ENCODE peak calls at places on chromosomes 3 and 15, in four cellular contexts. C is HepG2, G is K562, O is GM12878. E is an unnamed sample.

GRCh38 chr3:17810759-17811158 is 68.3 kb upstream of the TBC1D5 start:
- DNase-seq in G (no peak), O (no peak), C (peak), E (no peak)

GRCh38 chr3:30548605-30549004 is 57.8 kb upstream of the TGFBR2 start:
- DNase-seq in C (no peak), O (no peak), G (peak), E (peak)

GRCh38 chr3:31629054-31629453 is 96.3 kb downstream of the STT3B start:
- DNase-seq in G (no peak), C (no peak), O (no peak), E (no peak)

GRCh38 chr3:79558943-79559342 is 208.9 kb downstream of the ROBO1 start:
- DNase-seq in C (no peak), O (no peak), G (no peak), E (no peak)

GRCh38 chr15:51621917-51622268 is 678 bp downstream of the DMXL2 start:
- DNase-seq in O (no peak), G (peak), C (peak), E (peak)

GRCh38 chr15:39785806-39786205 is 3.2 kb upstream of the FSIP1 start:
- DNase-seq in O (no peak), G (no peak), C (no peak), E (no peak)

GRCh38 chr3:180277036-180277435 is 240.3 kb upstream of the PEX5L start:
- DNase-seq in O (no peak), G (no peak), C (peak), E (no peak)

GRCh38 chr3:170751083-170751893 is 118.7 kb downstream of the RPL22L1 start:
- DNase-seq in C (no peak), G (no peak), O (no peak), E (no peak)

GRCh38 chr15:41919954-41920538 is 26.2 kb upstream of the SPTBN5 start:
- DNase-seq in G (no peak), C (no peak), O (no peak), E (no peak)

GRCh38 chr3:94694894-94695293 is 632.0 kb downstream of the NSUN3 start:
- DNase-seq in C (no peak), O (no peak), G (no peak), E (no peak)

GRCh38 chr15:93495799-93496637 is 407.0 kb upstream of the RGMA start:
- DNase-seq in G (no peak), O (no peak), C (no peak), E (no peak)

GRCh38 chr15:52224211-52224610 is 33.0 kb upstream of the GNB5 start:
- DNase-seq in C (no peak), O (no peak), G (no peak), E (no peak)

GRCh38 chr3:175270199-175270837 is 411.2 kb downstream of the NAALADL2 start:
- DNase-seq in O (no peak), G (no peak), C (no peak), E (peak)
- TF ChIP-seq FOXM1 in O (no peak), G (no peak), C (no peak), E (no peak)

GRCh38 chr15:74128785-74129350 is 1.5 kb upstream of the ISLR2 start:
- DNase-seq in O (no peak), G (no peak), C (no peak), E (no peak)

GRCh38 chr15:74130849-74131617 is 647 bp downstream of the ISLR2 start:
- DNase-seq in O (no peak), C (no peak), G (no peak), E (no peak)

GRCh38 chr15:74131618-74132191 is 1.3 kb downstream of the ISLR2 start:
- DNase-seq in G (no peak), O (no peak), C (no peak), E (no peak)

GRCh38 chr15:74129411-74130088 is 836 bp upstream of the ISLR2 start:
- DNase-seq in O (no peak), C (no peak), G (no peak), E (no peak)

DNA sequence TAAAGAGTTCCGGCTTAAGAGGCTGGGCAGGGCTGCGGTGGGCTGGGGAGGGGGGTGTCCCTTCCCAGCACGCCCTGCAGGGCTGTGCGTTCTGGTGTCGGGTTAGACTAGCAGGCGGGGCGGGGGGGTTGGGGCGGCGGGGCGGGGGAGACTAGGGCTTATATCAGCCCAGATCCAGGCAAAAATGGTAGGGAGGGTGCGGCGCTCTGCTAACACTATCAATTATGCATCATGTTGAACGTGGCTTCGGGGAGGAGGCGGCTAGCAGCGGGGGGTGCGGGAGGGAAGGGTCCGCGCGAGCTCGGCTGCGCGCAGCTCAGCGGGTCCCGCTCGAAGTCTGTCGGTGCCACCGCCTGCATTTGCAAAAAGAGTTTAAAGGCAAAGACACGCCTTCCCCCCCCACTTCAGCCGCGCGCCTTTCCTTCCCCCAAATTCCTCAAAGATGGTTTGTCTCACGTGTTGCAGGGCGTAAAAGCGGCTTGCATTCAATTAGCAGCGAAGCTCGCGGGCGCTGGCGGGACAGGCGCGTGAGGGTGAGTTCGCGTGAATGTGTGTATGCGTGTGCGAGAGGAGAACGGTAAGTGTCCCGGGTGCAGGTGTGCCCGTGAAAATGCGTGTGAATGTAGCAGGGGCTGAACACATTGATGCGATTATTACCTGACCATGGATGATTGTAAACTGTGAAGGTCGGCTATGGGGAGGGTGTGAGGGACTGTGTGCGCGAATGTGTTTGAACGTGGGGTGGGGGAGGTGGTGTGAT is at the start of gene ISLR2:
- DNase-seq in O (no peak), G (peak), C (no peak), E (no peak)
- TF ChIP-seq FOXK2 in O (no peak), G (no peak), C (no peak), E (no peak)

DNA sequence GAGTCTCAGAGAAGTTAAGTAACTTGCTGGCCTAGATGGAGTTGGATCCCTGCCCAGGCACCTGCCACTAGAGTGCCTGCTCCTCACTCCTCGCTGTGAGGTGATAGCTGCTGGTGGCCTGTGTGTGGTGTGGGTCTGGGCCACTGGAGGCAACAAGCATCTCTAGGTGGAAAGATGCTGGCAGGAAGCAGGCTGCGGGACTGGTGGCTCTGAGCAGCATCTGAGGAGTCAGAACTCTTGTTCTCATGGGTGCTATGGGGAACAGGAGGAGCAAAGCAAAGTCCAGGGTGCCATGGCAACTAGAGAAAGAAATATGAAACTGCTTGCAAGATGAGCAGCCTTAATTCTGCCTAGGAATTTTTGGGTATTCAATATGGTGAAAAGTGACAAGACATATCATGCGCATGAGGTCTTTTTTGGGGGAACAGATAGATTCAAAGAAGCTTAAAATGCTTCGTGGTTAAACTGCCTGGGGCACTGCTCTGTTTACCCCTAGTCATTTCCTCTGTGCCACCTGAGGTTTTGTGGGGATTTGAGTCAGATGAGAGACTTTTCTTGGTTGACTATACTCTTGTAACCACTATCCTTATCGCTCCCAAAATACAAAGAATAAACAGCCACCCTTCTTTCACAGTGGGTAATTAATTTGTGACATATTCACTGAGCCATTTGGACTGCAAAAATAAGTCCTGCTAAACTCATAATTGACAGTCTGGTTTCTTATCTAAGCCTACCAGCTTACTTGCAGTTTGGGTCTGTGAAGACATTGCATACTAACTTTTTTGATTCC is 50.3 kb downstream of the MED12L start:
- DNase-seq in G (peak), C (no peak), O (no peak), E (no peak)
- TF ChIP-seq FOXM1 in G (peak), C (no peak), O (no peak), E (no peak)

DNA sequence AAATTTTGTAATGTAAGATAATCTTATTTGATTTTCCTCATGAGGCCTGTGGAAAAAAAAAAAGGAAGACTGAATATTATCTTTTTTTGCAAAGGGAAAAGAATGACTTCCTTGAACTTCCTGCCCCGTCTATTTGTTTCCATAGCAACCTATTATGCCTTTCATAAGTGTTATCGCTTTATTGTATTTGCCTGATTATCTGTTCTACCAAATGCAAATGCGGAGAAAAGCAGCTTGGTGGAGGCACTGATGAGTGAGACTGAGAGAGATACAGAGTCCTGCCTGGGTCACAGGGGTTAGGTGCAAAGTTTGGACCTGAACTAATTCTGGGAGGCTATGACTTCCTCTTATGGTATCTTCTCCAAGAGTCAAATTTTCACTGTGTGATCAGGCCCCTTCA is 334.0 kb upstream of the KCNMB2 start:
- DNase-seq in G (no peak), C (no peak), O (no peak), E (no peak)
- TF ChIP-seq FOXK2 in G (no peak), C (no peak), O (no peak), E (no peak)

GRCh38 chr3:43257850-43258249 is 28.5 kb upstream of the SNRK start:
- DNase-seq in O (no peak), G (no peak), C (no peak), E (no peak)

GRCh38 chr3:43260412-43260811 is 25.9 kb upstream of the SNRK start:
- DNase-seq in G (peak), C (peak), O (no peak), E (no peak)

GRCh38 chr3:43256714-43257461 is 29.5 kb upstream of the SNRK start:
- DNase-seq in O (no peak), C (no peak), G (no peak), E (no peak)

GRCh38 chr3:43262194-43262593 is 24.1 kb upstream of the SNRK start:
- DNase-seq in G (no peak), C (no peak), O (no peak), E (no peak)

DNA sequence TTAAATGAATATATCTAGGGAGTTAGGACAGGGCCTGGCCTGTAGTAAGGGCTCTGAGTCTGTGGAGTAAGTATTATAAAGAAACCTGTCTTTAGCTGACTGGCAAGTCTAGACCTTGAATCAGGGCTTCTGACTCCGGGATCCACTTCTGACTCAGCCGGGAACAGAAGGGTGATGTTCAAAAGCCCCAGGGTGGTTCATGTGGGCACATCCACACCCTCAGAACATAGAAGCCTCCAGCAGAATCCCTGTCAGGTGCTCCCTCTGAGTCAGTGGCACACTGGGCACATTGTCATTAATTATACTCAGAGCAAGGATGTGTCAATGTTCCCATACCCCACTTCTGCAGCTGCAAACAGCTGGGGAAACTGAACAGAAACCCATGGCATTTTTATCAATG is 26.7 kb upstream of the SNRK start:
- DNase-seq in G (no peak), C (no peak), O (no peak), E (no peak)
- TF ChIP-seq FOXM1 in G (no peak), C (no peak), O (no peak), E (no peak)

GRCh38 chr3:39263576-39263975 is 16.3 kb downstream of the CX3CR1 start:
- DNase-seq in C (no peak), O (no peak), G (no peak), E (no peak)
- TF ChIP-seq FOXK2 in C (no peak), O (no peak), G (no peak), E (no peak)

DNA sequence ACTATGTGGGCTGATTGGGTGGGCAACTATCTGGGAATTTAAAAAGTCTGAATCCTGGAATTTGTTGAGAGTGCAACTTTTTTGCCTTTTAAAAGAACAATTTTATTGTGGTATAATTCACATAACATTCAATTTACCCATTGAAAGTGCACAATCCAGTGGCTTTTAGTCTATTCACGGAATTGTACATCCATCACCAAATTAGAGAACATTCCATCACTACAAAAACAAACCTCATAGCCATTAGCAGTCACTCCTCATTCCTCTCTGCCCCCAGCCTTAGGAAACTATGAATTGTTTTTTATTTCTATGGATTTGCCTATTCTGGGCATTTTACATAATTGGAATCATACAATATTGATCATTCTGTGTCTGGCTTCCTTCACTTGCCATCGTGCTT is 101.8 kb upstream of the ALDH1A3 start:
- DNase-seq in C (no peak), O (no peak), G (no peak), E (no peak)
- TF ChIP-seq FOXM1 in C (no peak), O (no peak), G (no peak), E (no peak)

GRCh38 chr15:70524470-70524869 is 238.9 kb downstream of the UACA start:
- DNase-seq in G (no peak), O (no peak), C (no peak), E (no peak)
- TF ChIP-seq FOXK2 in G (no peak), O (no peak), C (no peak), E (no peak)